ENCODE peak calls at places on chromosomes 1 and 21, in eight cellular contexts. One of them, this sample, is unnamed. For H3K9me3, the result is how much of the 10 kb centered on the place peaks cover.

GRCh38 chr21:34129971-34130597 is 56.7 kb downstream of the MRPS6 start:
- DNase-seq in endodermal cell: peak
- DNase-seq in ovary: no peak
- DNase-seq in SK-N-SH: peak
- DNase-seq in kidney: no peak
- DNase-seq in WERI-Rb-1: no peak
- DNase-seq in pancreas: no peak
- DNase-seq in psoas muscle: no peak
- DNase-seq in this sample: no peak

GRCh38 chr21:29678616-29679015 is 261.2 kb downstream of the GRIK1 start:
- DNase-seq in kidney: no peak
- DNase-seq in ovary: no peak
- DNase-seq in psoas muscle: no peak
- DNase-seq in WERI-Rb-1: no peak
- DNase-seq in pancreas: no peak
- DNase-seq in SK-N-SH: no peak
- DNase-seq in endodermal cell: no peak
- DNase-seq in this sample: no peak

GRCh38 chr1:19814681-19815503 is at the start of gene RNF186:
- DNase-seq in psoas muscle: peak
- DNase-seq in pancreas: peak
- DNase-seq in endodermal cell: no peak
- DNase-seq in WERI-Rb-1: no peak
- DNase-seq in SK-N-SH: no peak
- DNase-seq in kidney: peak
- DNase-seq in ovary: no peak
- DNase-seq in this sample: no peak

GRCh38 chr1:29577512-29577911 is 341.2 kb downstream of the PTPRU start:
- DNase-seq in pancreas: peak
- DNase-seq in kidney: peak
- DNase-seq in endodermal cell: peak
- DNase-seq in WERI-Rb-1: peak
- DNase-seq in ovary: no peak
- DNase-seq in psoas muscle: no peak
- DNase-seq in SK-N-SH: peak
- DNase-seq in this sample: no peak

GRCh38 chr21:35256468-35256988 is 207.4 kb upstream of the RUNX1 start:
- DNase-seq in psoas muscle: peak
- DNase-seq in WERI-Rb-1: no peak
- DNase-seq in endodermal cell: peak
- DNase-seq in kidney: peak
- DNase-seq in ovary: peak
- DNase-seq in SK-N-SH: peak
- DNase-seq in pancreas: peak
- DNase-seq in this sample: peak

GRCh38 chr1:4178501-4178900 is 278.4 kb upstream of the C1orf174 start:
- DNase-seq in psoas muscle: no peak
- DNase-seq in pancreas: no peak
- DNase-seq in endodermal cell: no peak
- DNase-seq in kidney: no peak
- DNase-seq in WERI-Rb-1: no peak
- DNase-seq in SK-N-SH: no peak
- DNase-seq in ovary: no peak
- DNase-seq in this sample: no peak

GRCh38 chr21:44615881-44616590 is 4.2 kb downstream of the KRTAP10-8 start:
- DNase-seq in pancreas: no peak
- DNase-seq in WERI-Rb-1: no peak
- DNase-seq in ovary: no peak
- DNase-seq in endodermal cell: no peak
- DNase-seq in SK-N-SH: no peak
- DNase-seq in psoas muscle: no peak
- DNase-seq in kidney: no peak
- DNase-seq in this sample: no peak

GRCh38 chr1:204584699-204585372 is 68.6 kb downstream of the MDM4 start:
- DNase-seq in pancreas: no peak
- DNase-seq in kidney: no peak
- DNase-seq in ovary: no peak
- DNase-seq in endodermal cell: peak
- DNase-seq in SK-N-SH: peak
- DNase-seq in psoas muscle: no peak
- DNase-seq in WERI-Rb-1: no peak
- DNase-seq in this sample: no peak

GRCh38 chr21:41321908-41322495 is 5.4 kb downstream of the FAM3B start:
- DNase-seq in ovary: no peak
- DNase-seq in endodermal cell: no peak
- DNase-seq in kidney: no peak
- DNase-seq in pancreas: peak
- DNase-seq in SK-N-SH: no peak
- DNase-seq in psoas muscle: no peak
- DNase-seq in WERI-Rb-1: no peak
- DNase-seq in this sample: no peak

GRCh38 chr1:211378844-211379243 is 52.2 kb downstream of the TRAF5 start:
- DNase-seq in kidney: no peak
- DNase-seq in endodermal cell: no peak
- DNase-seq in ovary: no peak
- DNase-seq in pancreas: no peak
- DNase-seq in SK-N-SH: no peak
- DNase-seq in psoas muscle: no peak
- DNase-seq in WERI-Rb-1: no peak
- DNase-seq in this sample: no peak

GRCh38 chr1:214718724-214719123 is 115.7 kb downstream of the CENPF start:
- DNase-seq in WERI-Rb-1: no peak
- DNase-seq in kidney: no peak
- DNase-seq in SK-N-SH: no peak
- DNase-seq in ovary: no peak
- DNase-seq in endodermal cell: no peak
- DNase-seq in pancreas: no peak
- DNase-seq in psoas muscle: no peak
- DNase-seq in this sample: no peak

GRCh38 chr1:1835546-1835945 is 55.3 kb downstream of the GNB1 start:
- DNase-seq in SK-N-SH: no peak
- DNase-seq in endodermal cell: no peak
- DNase-seq in psoas muscle: no peak
- DNase-seq in ovary: no peak
- DNase-seq in WERI-Rb-1: no peak
- DNase-seq in pancreas: no peak
- DNase-seq in kidney: no peak
- DNase-seq in this sample: no peak

GRCh38 chr1:2894381-2895041 is 93.0 kb upstream of the TTC34 start:
- DNase-seq in endodermal cell: no peak
- DNase-seq in pancreas: no peak
- DNase-seq in WERI-Rb-1: no peak
- DNase-seq in kidney: no peak
- DNase-seq in psoas muscle: no peak
- DNase-seq in ovary: no peak
- DNase-seq in SK-N-SH: no peak
- DNase-seq in this sample: no peak
- H3K9me3 ChIP-seq in endodermal cell: under half
- H3K9me3 ChIP-seq in pancreas: under half
- H3K9me3 ChIP-seq in WERI-Rb-1: under half
- H3K9me3 ChIP-seq in kidney: under half
- H3K9me3 ChIP-seq in psoas muscle: under half
- H3K9me3 ChIP-seq in ovary: under half
- H3K9me3 ChIP-seq in SK-N-SH: under half
- H3K9me3 ChIP-seq in this sample: under half

GRCh38 chr1:24793762-24794161 is 48.5 kb downstream of the CLIC4 start:
- DNase-seq in ovary: no peak
- DNase-seq in pancreas: no peak
- DNase-seq in kidney: no peak
- DNase-seq in endodermal cell: no peak
- DNase-seq in WERI-Rb-1: no peak
- DNase-seq in psoas muscle: no peak
- DNase-seq in SK-N-SH: no peak
- DNase-seq in this sample: no peak
- H3K27ac ChIP-seq in ovary: no peak
- H3K27ac ChIP-seq in pancreas: no peak
- H3K27ac ChIP-seq in kidney: no peak
- H3K27ac ChIP-seq in endodermal cell: no peak
- H3K27ac ChIP-seq in WERI-Rb-1: no peak
- H3K27ac ChIP-seq in psoas muscle: peak
- H3K27ac ChIP-seq in SK-N-SH: no peak
- H3K27ac ChIP-seq in this sample: no peak

GRCh38 chr21:27425172-27425571 is 458.3 kb upstream of the ADAMTS5 start:
- DNase-seq in ovary: no peak
- DNase-seq in pancreas: no peak
- DNase-seq in psoas muscle: no peak
- DNase-seq in WERI-Rb-1: no peak
- DNase-seq in kidney: no peak
- DNase-seq in endodermal cell: peak
- DNase-seq in SK-N-SH: no peak
- DNase-seq in this sample: no peak

GRCh38 chr21:27424601-27425000 is 457.7 kb upstream of the ADAMTS5 start:
- DNase-seq in ovary: no peak
- DNase-seq in SK-N-SH: no peak
- DNase-seq in pancreas: no peak
- DNase-seq in psoas muscle: no peak
- DNase-seq in kidney: no peak
- DNase-seq in endodermal cell: peak
- DNase-seq in WERI-Rb-1: no peak
- DNase-seq in this sample: no peak

GRCh38 chr21:27426196-27426595 is 459.3 kb upstream of the ADAMTS5 start:
- DNase-seq in pancreas: no peak
- DNase-seq in SK-N-SH: peak
- DNase-seq in WERI-Rb-1: no peak
- DNase-seq in kidney: no peak
- DNase-seq in psoas muscle: no peak
- DNase-seq in endodermal cell: no peak
- DNase-seq in ovary: no peak
- DNase-seq in this sample: no peak

GRCh38 chr21:27425574-27425973 is 458.7 kb upstream of the ADAMTS5 start:
- DNase-seq in SK-N-SH: peak
- DNase-seq in endodermal cell: peak
- DNase-seq in WERI-Rb-1: no peak
- DNase-seq in pancreas: no peak
- DNase-seq in ovary: no peak
- DNase-seq in kidney: no peak
- DNase-seq in psoas muscle: no peak
- DNase-seq in this sample: no peak

DNA sequence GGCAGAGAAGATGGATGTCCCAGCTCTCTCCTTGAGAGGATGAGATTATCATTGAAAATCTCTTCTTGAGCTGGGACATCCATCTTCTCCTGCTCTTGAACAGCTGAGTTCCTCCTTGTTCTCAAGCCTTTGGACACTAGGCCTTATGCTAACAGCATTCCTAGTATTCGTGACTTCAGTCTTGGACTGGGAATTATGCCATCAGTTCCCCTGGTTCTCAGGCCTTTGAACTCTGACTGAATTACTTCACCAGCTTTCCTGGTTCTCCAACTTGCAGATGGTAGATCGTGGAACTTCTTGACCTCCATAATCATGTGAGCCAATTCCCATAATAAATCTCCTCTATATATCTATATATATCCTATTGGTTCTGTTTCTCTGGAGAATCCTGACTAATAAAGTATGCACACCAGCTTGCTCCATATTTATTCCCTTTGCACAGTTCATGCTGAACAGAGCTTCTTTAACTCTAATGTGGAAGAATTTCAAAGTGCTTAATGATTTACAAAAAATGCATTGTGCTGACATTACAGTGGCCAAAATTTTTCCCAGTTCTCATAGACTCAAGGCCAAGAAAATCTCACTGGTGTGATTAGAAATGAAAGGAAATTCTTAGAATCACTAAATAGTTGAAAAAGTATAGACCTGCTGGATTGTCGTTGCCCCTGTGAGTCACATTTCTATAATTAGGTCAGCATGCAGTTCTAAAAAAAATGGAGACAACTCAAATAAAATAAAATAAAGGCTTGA is 462.9 kb upstream of the ADAMTS5 start:
- DNase-seq in WERI-Rb-1: no peak
- DNase-seq in SK-N-SH: no peak
- DNase-seq in psoas muscle: no peak
- DNase-seq in kidney: no peak
- DNase-seq in pancreas: no peak
- DNase-seq in endodermal cell: no peak
- DNase-seq in ovary: no peak
- DNase-seq in this sample: no peak
- H3K9me3 ChIP-seq in WERI-Rb-1: under half
- H3K9me3 ChIP-seq in SK-N-SH: under half
- H3K9me3 ChIP-seq in psoas muscle: under half
- H3K9me3 ChIP-seq in kidney: under half
- H3K9me3 ChIP-seq in pancreas: under half
- H3K9me3 ChIP-seq in endodermal cell: under half
- H3K9me3 ChIP-seq in ovary: under half
- H3K9me3 ChIP-seq in this sample: under half

GRCh38 chr1:13699936-13700520 is at the start of gene PRDM2:
- DNase-seq in endodermal cell: peak
- DNase-seq in psoas muscle: peak
- DNase-seq in kidney: peak
- DNase-seq in WERI-Rb-1: peak
- DNase-seq in SK-N-SH: peak
- DNase-seq in pancreas: peak
- DNase-seq in ovary: peak
- DNase-seq in this sample: peak

GRCh38 chr1:13699510-13699909 is 478 bp upstream of the PRDM2 start:
- DNase-seq in kidney: peak
- DNase-seq in WERI-Rb-1: no peak
- DNase-seq in SK-N-SH: no peak
- DNase-seq in psoas muscle: no peak
- DNase-seq in pancreas: no peak
- DNase-seq in endodermal cell: peak
- DNase-seq in ovary: peak
- DNase-seq in this sample: peak

GRCh38 chr1:13701274-13701650 is 1.3 kb downstream of the PRDM2 start:
- DNase-seq in pancreas: no peak
- DNase-seq in ovary: no peak
- DNase-seq in SK-N-SH: no peak
- DNase-seq in endodermal cell: no peak
- DNase-seq in psoas muscle: no peak
- DNase-seq in WERI-Rb-1: no peak
- DNase-seq in kidney: no peak
- DNase-seq in this sample: no peak

GRCh38 chr1:13702425-13703127 is 2.6 kb downstream of the PRDM2 start:
- DNase-seq in endodermal cell: no peak
- DNase-seq in WERI-Rb-1: no peak
- DNase-seq in kidney: no peak
- DNase-seq in pancreas: no peak
- DNase-seq in psoas muscle: no peak
- DNase-seq in SK-N-SH: no peak
- DNase-seq in ovary: no peak
- DNase-seq in this sample: no peak

DNA sequence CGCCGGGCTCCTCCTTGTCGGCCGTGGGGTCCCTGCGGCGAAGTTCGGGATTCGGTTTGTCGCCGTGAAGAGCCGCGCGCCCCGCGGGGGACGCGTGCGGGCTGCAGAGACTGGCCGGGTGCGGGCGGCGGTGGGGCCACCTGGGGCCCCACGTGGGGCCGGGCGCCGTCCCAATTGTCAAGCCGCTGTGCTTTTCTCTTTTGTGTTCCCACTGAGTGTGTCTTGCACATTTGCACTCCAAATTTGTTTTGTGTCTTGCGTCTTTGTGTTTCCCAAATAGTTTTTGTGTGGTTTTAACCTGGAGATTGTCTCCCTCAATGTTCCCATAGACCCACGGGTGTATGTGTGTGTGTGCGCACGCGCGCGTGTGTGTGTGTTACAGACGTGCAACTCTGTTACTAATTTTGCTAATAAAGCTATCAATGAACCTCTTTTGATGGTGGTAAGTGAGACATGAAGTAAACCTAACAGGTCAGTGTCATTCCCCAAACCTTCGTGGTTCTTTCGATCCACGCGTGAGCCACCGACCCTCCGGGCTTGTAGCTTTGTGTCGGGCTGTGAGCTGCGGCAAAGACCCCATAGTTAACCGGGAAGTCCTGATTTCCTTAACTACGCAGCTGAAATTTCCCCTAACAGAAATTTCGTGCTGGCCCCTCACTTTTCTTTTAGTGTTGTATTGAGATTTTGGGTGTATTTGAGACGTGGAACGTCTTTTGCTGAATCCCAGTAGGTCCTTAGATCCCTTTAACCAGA is 709 bp downstream of the PRDM2 start:
- DNase-seq in endodermal cell: peak
- DNase-seq in ovary: peak
- DNase-seq in WERI-Rb-1: peak
- DNase-seq in pancreas: no peak
- DNase-seq in SK-N-SH: no peak
- DNase-seq in kidney: peak
- DNase-seq in psoas muscle: peak
- DNase-seq in this sample: peak
- H3K27ac ChIP-seq in endodermal cell: no peak
- H3K27ac ChIP-seq in ovary: peak
- H3K27ac ChIP-seq in WERI-Rb-1: no peak
- H3K27ac ChIP-seq in pancreas: no peak
- H3K27ac ChIP-seq in SK-N-SH: peak
- H3K27ac ChIP-seq in kidney: peak
- H3K27ac ChIP-seq in psoas muscle: peak
- H3K27ac ChIP-seq in this sample: peak

This sample was measured in right cardiac atrium.